ENCODE peak calls at places on chromosomes 1 and 21, in six cellular contexts. Q, Z, P, W, U and I are unnamed samples.

GRCh38 chr1:70071597-70071996 is 133.8 kb downstream of the LRRC40 start:
- DNase-seq in Q (no peak), Z (no peak), P (no peak), W (peak; percentile 36), U (no peak), I (peak; percentile 12)

GRCh38 chr21:43374228-43374885 is 52.6 kb downstream of the SIK1 start:
- DNase-seq in Q (no peak), Z (no peak), P (no peak), W (no peak), U (no peak), I (no peak)

GRCh38 chr1:27979151-27979858 is 19.5 kb downstream of the XKR8 start:
- DNase-seq in Q (peak; percentile 75), Z (no peak), P (peak; percentile 82), W (peak; percentile 70), U (peak; percentile 57), I (peak; percentile 14)

GRCh38 chr1:226939439-226940028 is 560 bp upstream of the COQ8A start:
- DNase-seq in Q (peak; percentile 66), Z (peak; percentile 20), P (peak; percentile 69), W (peak; percentile 24), U (peak; percentile 78), I (peak; percentile 85)

GRCh38 chr1:21368514-21369289 is 71.2 kb upstream of the NBPF3 start:
- DNase-seq in Q (peak; percentile 88), Z (peak; percentile 87), P (peak; percentile 72), W (peak; percentile 68), U (peak; percentile 95), I (peak; percentile 77)

GRCh38 chr1:156644640-156645039 is 2.7 kb downstream of the BCAN start:
- DNase-seq in Q (no peak), Z (no peak), P (no peak), W (no peak), U (no peak), I (no peak)

GRCh38 chr1:222105393-222105737 is 363.5 kb upstream of the DUSP10 start:
- DNase-seq in Q (peak; percentile 86), Z (no peak), P (no peak), W (no peak), U (no peak), I (no peak)

GRCh38 chr1:4087530-4088420 is 187.7 kb upstream of the C1orf174 start:
- DNase-seq in Q (no peak), Z (no peak), P (no peak), W (no peak), U (peak; percentile 1), I (no peak)

GRCh38 chr1:35929730-35930592 is 944 bp upstream of the AGO3 start:
- DNase-seq in Q (peak; percentile 54), Z (peak; percentile 18), P (peak; percentile 74), W (peak; percentile 24), U (peak; percentile 84), I (peak; percentile 54)

GRCh38 chr1:30748098-30748698 is 9.4 kb downstream of the LAPTM5 start:
- DNase-seq in Q (no peak), Z (peak; percentile 96), P (no peak), W (no peak), U (no peak), I (no peak)

GRCh38 chr1:53946252-53947171 is at the start of gene LRRC42:
- DNase-seq in Q (no peak), Z (peak; percentile 11), P (peak; percentile 99), W (no peak), U (peak; percentile 76), I (no peak)

GRCh38 chr1:205313681-205314308 is 7.8 kb downstream of the NUAK2 start:
- DNase-seq in Q (no peak), Z (peak; percentile 93), P (no peak), W (peak; percentile 54), U (peak; percentile 96), I (no peak)

GRCh38 chr1:153633161-153633746 is 612 bp upstream of the CHTOP start:
- DNase-seq in Q (peak; percentile 39), Z (no peak), P (peak; percentile 45), W (no peak), U (no peak), I (no peak)

GRCh38 chr1:2972879-2973575 is 48.2 kb upstream of the ACTRT2 start:
- DNase-seq in Q (no peak), Z (no peak), P (no peak), W (no peak), U (no peak), I (no peak)

GRCh38 chr1:211932581-211933010 is 102.0 kb upstream of the LPGAT1 start:
- DNase-seq in Q (no peak), Z (no peak), P (peak; percentile 42), W (no peak), U (no peak), I (no peak)

GRCh38 chr1:47547753-47548152 is 109.9 kb downstream of the FOXD2 start:
- DNase-seq in Q (no peak), Z (no peak), P (no peak), W (no peak), U (peak; percentile 23), I (no peak)

GRCh38 chr1:62395291-62395690 is 41.6 kb upstream of the USP1 start:
- DNase-seq in Q (no peak), Z (no peak), P (no peak), W (no peak), U (no peak), I (no peak)

GRCh38 chr1:37274896-37275631 is 199.3 kb upstream of the ZC3H12A start:
- DNase-seq in Q (no peak), Z (no peak), P (peak; percentile 55), W (no peak), U (peak; percentile 75), I (no peak)

GRCh38 chr1:99599678-99600175 is 46.2 kb upstream of the PALMD start:
- DNase-seq in Q (peak; percentile 84), Z (no peak), P (peak; percentile 85), W (peak; percentile 65), U (no peak), I (no peak)

GRCh38 chr1:199742547-199742946 is 285.0 kb upstream of the NR5A2 start:
- DNase-seq in Q (peak; percentile 75), Z (no peak), P (no peak), W (peak; percentile 84), U (no peak), I (no peak)

GRCh38 chr1:118147542-118147941 is 37.5 kb downstream of the SPAG17 start:
- DNase-seq in Q (peak; percentile 74), Z (no peak), P (no peak), W (peak; percentile 72), U (no peak), I (no peak)

GRCh38 chr1:3790501-3790923 is 5.8 kb downstream of the LRRC47 start:
- DNase-seq in Q (no peak), Z (no peak), P (no peak), W (no peak), U (no peak), I (peak; percentile 29)

GRCh38 chr1:20400341-20401177 is 85.5 kb downstream of the CAMK2N1 start:
- DNase-seq in Q (no peak), Z (no peak), P (no peak), W (no peak), U (no peak), I (no peak)

GRCh38 chr1:77316006-77316405 is 34.2 kb downstream of the AK5 start:
- DNase-seq in Q (no peak), Z (no peak), P (no peak), W (peak; percentile 52), U (peak; percentile 27), I (no peak)

GRCh38 chr1:77319036-77319705 is 37.4 kb downstream of the AK5 start:
- DNase-seq in Q (peak; percentile 48), Z (no peak), P (no peak), W (peak; percentile 55), U (no peak), I (no peak)

GRCh38 chr1:77308889-77309621 is 27.2 kb downstream of the AK5 start:
- DNase-seq in Q (no peak), Z (no peak), P (no peak), W (no peak), U (no peak), I (no peak)

GRCh38 chr1:77316966-77317365 is 35.1 kb downstream of the AK5 start:
- DNase-seq in Q (no peak), Z (no peak), P (no peak), W (no peak), U (no peak), I (no peak)

GRCh38 chr1:77313491-77313890 is 31.7 kb downstream of the AK5 start:
- DNase-seq in Q (peak; percentile 41), Z (peak; percentile 33), P (peak; percentile 28), W (no peak), U (peak; percentile 80), I (peak; percentile 9)
- TF ChIP-seq CTCF in Q (peak; percentile 63), Z (peak; percentile 62), P (peak; percentile 45), W (peak; percentile 67), U (peak; percentile 67), I (no peak)

DNA sequence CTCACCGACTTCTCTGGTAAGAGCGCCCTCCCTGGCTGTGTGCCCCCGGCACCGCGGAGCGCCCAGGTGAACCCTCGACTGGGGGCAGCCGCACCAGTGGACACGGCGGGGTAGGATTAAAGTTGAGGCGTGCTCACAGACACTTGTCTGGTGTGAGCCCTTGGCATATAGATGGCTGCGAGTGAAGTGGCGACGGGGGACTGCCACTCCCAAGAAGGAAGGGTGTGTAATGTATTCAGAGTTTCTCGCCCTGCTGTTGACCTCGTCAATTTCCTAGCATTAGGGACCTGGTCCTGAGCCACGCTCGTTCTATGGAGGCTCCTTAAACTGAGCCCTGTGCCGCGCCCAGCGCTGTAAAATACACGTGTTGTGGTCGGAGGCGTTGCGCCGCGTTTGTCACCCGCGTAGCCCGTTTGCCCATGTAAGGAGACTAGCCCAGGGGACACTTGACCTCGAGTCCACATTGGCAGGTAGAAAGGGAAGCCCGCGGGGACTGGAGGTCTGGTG is 545 bp downstream of the EVA1C start:
- DNase-seq in Q (peak; percentile 65), Z (peak; percentile 55), P (no peak), W (no peak), U (peak; percentile 63), I (peak; percentile 83)
- TF ChIP-seq CTCF in Q (peak; percentile 43), Z (peak; percentile 45), P (no peak), W (no peak), U (peak; percentile 24), I (no peak)

GRCh38 chr1:235275223-235275622 is 52.8 kb downstream of the ARID4B start:
- DNase-seq in Q (no peak), Z (no peak), P (no peak), W (no peak), U (no peak), I (no peak)

GRCh38 chr1:235266325-235266724 is 61.7 kb downstream of the ARID4B start:
- DNase-seq in Q (no peak), Z (no peak), P (no peak), W (no peak), U (peak; percentile 27), I (no peak)

GRCh38 chr1:235266967-235267366 is 61.0 kb downstream of the ARID4B start:
- DNase-seq in Q (no peak), Z (no peak), P (no peak), W (no peak), U (no peak), I (no peak)

GRCh38 chr1:235272851-235273250 is 55.1 kb downstream of the ARID4B start:
- DNase-seq in Q (no peak), Z (no peak), P (no peak), W (no peak), U (no peak), I (no peak)

GRCh38 chr1:235270625-235271024 is 57.4 kb downstream of the ARID4B start:
- DNase-seq in Q (no peak), Z (no peak), P (no peak), W (peak; percentile 37), U (peak; percentile 67), I (no peak)
- TF ChIP-seq CTCF in Q (no peak), Z (no peak), P (no peak), W (no peak), U (no peak), I (no peak)

GRCh38 chr1:110004583-110004982 is 20.0 kb downstream of the AHCYL1 start:
- DNase-seq in Q (peak; percentile 29), Z (no peak), P (no peak), W (no peak), U (no peak), I (no peak)
- TF ChIP-seq CTCF in Q (no peak), Z (no peak), P (no peak), W (no peak), U (no peak), I (no peak)